ENCODE peak calls at places on chromosomes 12 and 14, in four cellular contexts. W, Z, R and J are unnamed samples.

GRCh38 chr12:77946541-77947021 is 115.9 kb downstream of the NAV3 start:
- DNase-seq in R (no peak), Z (no peak), W (peak), J (no peak)

GRCh38 chr14:105783707-105784106 is 257.3 kb downstream of the TMEM121 start:
- DNase-seq in R (no peak), Z (no peak), W (no peak), J (no peak)

GRCh38 chr12:106246891-106247730 is 709 bp downstream of the CKAP4 start:
- DNase-seq in W (peak), Z (peak), R (peak), J (no peak)

GRCh38 chr14:23141706-23142467 is 22.8 kb upstream of the CEBPE start:
- DNase-seq in Z (no peak), W (peak), R (no peak), J (peak)

GRCh38 chr14:61598980-61599379 is 96.3 kb upstream of the HIF1A start:
- DNase-seq in R (peak), Z (no peak), W (no peak), J (no peak)

GRCh38 chr14:59009967-59010366 is 178.5 kb upstream of the DAAM1 start:
- DNase-seq in W (no peak), Z (no peak), R (no peak), J (no peak)

GRCh38 chr12:50050410-50051280 is 6.8 kb upstream of the ASIC1 start:
- DNase-seq in R (peak), W (peak), Z (no peak), J (no peak)

GRCh38 chr12:75694891-75695290 is 183.5 kb upstream of the KRR1 start:
- DNase-seq in W (peak), R (no peak), Z (no peak), J (peak)

GRCh38 chr12:46948936-46949555 is 123.2 kb upstream of the SLC38A4 start:
- DNase-seq in Z (no peak), R (no peak), W (no peak), J (no peak)

GRCh38 chr14:54572316-54572715 is 5.4 kb downstream of the SAMD4A start:
- DNase-seq in W (peak), R (peak), Z (peak), J (no peak)

GRCh38 chr14:51395361-51395849 is 155.4 kb downstream of the TMX1 start:
- DNase-seq in Z (no peak), W (peak), R (peak), J (peak)

GRCh38 chr12:124953689-124954405 is 35.1 kb downstream of the DHX37 start:
- DNase-seq in Z (no peak), R (no peak), W (no peak), J (no peak)

GRCh38 chr12:27229367-27229766 is 14.7 kb upstream of the STK38L start:
- DNase-seq in Z (no peak), W (no peak), R (no peak), J (no peak)

GRCh38 chr12:2240390-2240789 is 187.6 kb downstream of the CACNA1C start:
- DNase-seq in W (no peak), Z (no peak), R (no peak), J (no peak)

GRCh38 chr12:26976687-26977086 is 37.5 kb downstream of the TM7SF3 start:
- DNase-seq in W (peak), Z (no peak), R (no peak), J (no peak)

GRCh38 chr12:57165741-57166140 is 18.3 kb upstream of the LRP1-AS start:
- DNase-seq in W (peak), R (no peak), Z (no peak), J (peak)

GRCh38 chr14:20682435-20683124 is 1.8 kb upstream of the RNASE4 start:
- DNase-seq in Z (peak), W (peak), R (peak), J (peak)

GRCh38 chr12:52873513-52873831 is 24.7 kb upstream of the KRT78 start:
- DNase-seq in R (no peak), Z (no peak), W (no peak), J (no peak)